ENCODE peak calls at places on chromosome 4, in six cellular contexts. One of them, this sample, is unnamed. For H3K4me1, the result is how much of the 10 kb centered on the place peaks cover.

GRCh38 chr4:30865676-30866075 is 145.5 kb downstream of the PCDH7 start:
- DNase-seq in suprapubic skin: no peak
- DNase-seq in IMR-90: peak
- DNase-seq in tibial nerve: no peak
- DNase-seq in body of pancreas: no peak
- DNase-seq in stomach: no peak
- DNase-seq in this sample: no peak

GRCh38 chr4:1207603-1208265 is 35.4 kb upstream of the SPON2 start:
- DNase-seq in suprapubic skin: peak
- DNase-seq in IMR-90: peak
- DNase-seq in tibial nerve: no peak
- DNase-seq in body of pancreas: peak
- DNase-seq in stomach: peak
- DNase-seq in this sample: peak

GRCh38 chr4:5735463-5735862 is 24.5 kb downstream of the EVC start:
- DNase-seq in suprapubic skin: no peak
- DNase-seq in IMR-90: no peak
- DNase-seq in tibial nerve: no peak
- DNase-seq in body of pancreas: no peak
- DNase-seq in stomach: no peak
- DNase-seq in this sample: no peak

GRCh38 chr4:2742081-2742822 is 13.9 kb downstream of the TNIP2 start:
- DNase-seq in suprapubic skin: no peak
- DNase-seq in IMR-90: no peak
- DNase-seq in tibial nerve: no peak
- DNase-seq in body of pancreas: no peak
- DNase-seq in stomach: no peak
- DNase-seq in this sample: no peak

GRCh38 chr4:132955146-132955545 is 193.9 kb upstream of the PCDH10 start:
- DNase-seq in suprapubic skin: no peak
- DNase-seq in IMR-90: no peak
- DNase-seq in tibial nerve: no peak
- DNase-seq in body of pancreas: no peak
- DNase-seq in stomach: no peak
- DNase-seq in this sample: no peak

GRCh38 chr4:109701566-109702399 is 1.5 kb downstream of the CASP6 start:
- DNase-seq in suprapubic skin: no peak
- DNase-seq in IMR-90: no peak
- DNase-seq in tibial nerve: no peak
- DNase-seq in body of pancreas: peak
- DNase-seq in stomach: no peak
- DNase-seq in this sample: peak

GRCh38 chr4:47668810-47669408 is 169.0 kb downstream of the CORIN start:
- DNase-seq in suprapubic skin: no peak
- DNase-seq in IMR-90: peak
- DNase-seq in tibial nerve: peak
- DNase-seq in body of pancreas: peak
- DNase-seq in stomach: no peak
- DNase-seq in this sample: no peak

GRCh38 chr4:25976780-25977179 is 62.8 kb downstream of the SMIM20 start:
- DNase-seq in suprapubic skin: peak
- DNase-seq in IMR-90: no peak
- DNase-seq in tibial nerve: no peak
- DNase-seq in body of pancreas: no peak
- DNase-seq in stomach: no peak
- DNase-seq in this sample: no peak

GRCh38 chr4:158624889-158625478 is 46.7 kb downstream of the C4orf46 start:
- DNase-seq in suprapubic skin: no peak
- DNase-seq in IMR-90: peak
- DNase-seq in tibial nerve: peak
- DNase-seq in body of pancreas: peak
- DNase-seq in stomach: no peak
- DNase-seq in this sample: no peak

GRCh38 chr4:136737066-136737465 is 795.2 kb downstream of the PCDH18 start:
- DNase-seq in suprapubic skin: no peak
- DNase-seq in IMR-90: peak
- DNase-seq in tibial nerve: no peak
- DNase-seq in body of pancreas: no peak
- DNase-seq in stomach: no peak
- DNase-seq in this sample: no peak

GRCh38 chr4:53598483-53598882 is 7.2 kb upstream of the LNX1 start:
- DNase-seq in suprapubic skin: no peak
- DNase-seq in IMR-90: peak
- DNase-seq in tibial nerve: no peak
- DNase-seq in body of pancreas: no peak
- DNase-seq in stomach: no peak
- DNase-seq in this sample: no peak

GRCh38 chr4:125547842-125548241 is 233.1 kb downstream of the FAT4 start:
- DNase-seq in suprapubic skin: no peak
- DNase-seq in IMR-90: peak
- DNase-seq in tibial nerve: no peak
- DNase-seq in body of pancreas: no peak
- DNase-seq in stomach: no peak
- DNase-seq in this sample: no peak

GRCh38 chr4:77697860-77698599 is 92.4 kb downstream of the CXCL13 start:
- DNase-seq in suprapubic skin: no peak
- DNase-seq in IMR-90: peak
- DNase-seq in tibial nerve: no peak
- DNase-seq in body of pancreas: peak
- DNase-seq in stomach: peak
- DNase-seq in this sample: peak

GRCh38 chr4:20462426-20463175 is 210.9 kb downstream of the SLIT2 start:
- DNase-seq in suprapubic skin: no peak
- DNase-seq in IMR-90: peak
- DNase-seq in tibial nerve: no peak
- DNase-seq in body of pancreas: no peak
- DNase-seq in stomach: no peak
- DNase-seq in this sample: no peak

GRCh38 chr4:150960818-150961217 is 54.3 kb downstream of the LRBA start:
- DNase-seq in suprapubic skin: no peak
- DNase-seq in IMR-90: no peak
- DNase-seq in tibial nerve: no peak
- DNase-seq in body of pancreas: no peak
- DNase-seq in stomach: peak
- DNase-seq in this sample: no peak

GRCh38 chr4:141179474-141180026 is 41.1 kb upstream of the ZNF330 start:
- DNase-seq in suprapubic skin: no peak
- DNase-seq in IMR-90: no peak
- DNase-seq in tibial nerve: no peak
- DNase-seq in body of pancreas: no peak
- DNase-seq in stomach: no peak
- DNase-seq in this sample: no peak

GRCh38 chr4:5930456-5930855 is 37.6 kb upstream of the CRMP1 start:
- DNase-seq in suprapubic skin: no peak
- DNase-seq in IMR-90: no peak
- DNase-seq in tibial nerve: no peak
- DNase-seq in body of pancreas: no peak
- DNase-seq in stomach: peak
- DNase-seq in this sample: no peak

GRCh38 chr4:39441593-39441992 is 17.1 kb downstream of the RPL9 start:
- DNase-seq in suprapubic skin: no peak
- DNase-seq in IMR-90: no peak
- DNase-seq in tibial nerve: no peak
- DNase-seq in body of pancreas: no peak
- DNase-seq in stomach: no peak
- DNase-seq in this sample: no peak

GRCh38 chr4:150976478-150977118 is 38.5 kb downstream of the LRBA start:
- DNase-seq in suprapubic skin: no peak
- DNase-seq in IMR-90: no peak
- DNase-seq in tibial nerve: no peak
- DNase-seq in body of pancreas: no peak
- DNase-seq in stomach: no peak
- DNase-seq in this sample: no peak

GRCh38 chr4:67122029-67122428 is 423.3 kb downstream of the CENPC start:
- DNase-seq in suprapubic skin: no peak
- DNase-seq in IMR-90: no peak
- DNase-seq in tibial nerve: no peak
- DNase-seq in body of pancreas: no peak
- DNase-seq in stomach: no peak
- DNase-seq in this sample: no peak

DNA sequence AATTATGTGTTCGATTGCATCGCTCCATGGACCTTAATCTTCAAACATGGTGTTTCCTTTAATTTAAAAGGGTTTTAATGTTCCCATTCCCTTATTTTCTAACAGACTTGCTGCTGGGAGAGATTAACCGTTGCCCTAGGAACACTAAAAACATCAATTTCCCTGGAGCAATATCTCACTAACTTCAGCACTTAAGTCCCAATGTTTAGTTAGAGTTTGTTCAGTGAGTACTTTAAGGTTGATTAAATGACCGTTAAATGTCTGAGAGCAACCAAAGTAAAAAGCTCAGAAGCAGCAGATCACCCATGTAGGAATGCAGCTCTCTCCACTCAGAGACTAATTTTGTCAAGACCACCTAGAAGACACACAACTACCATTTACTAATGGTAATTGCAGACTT is 111.2 kb upstream of the PDE5A start:
- DNase-seq in suprapubic skin: no peak
- DNase-seq in IMR-90: no peak
- DNase-seq in tibial nerve: no peak
- DNase-seq in body of pancreas: no peak
- DNase-seq in stomach: no peak
- DNase-seq in this sample: no peak
- TF ChIP-seq POLR2A in suprapubic skin: no peak
- TF ChIP-seq POLR2A in IMR-90: no peak
- TF ChIP-seq POLR2A in tibial nerve: no peak
- TF ChIP-seq POLR2A in body of pancreas: no peak
- TF ChIP-seq POLR2A in stomach: no peak
- TF ChIP-seq POLR2A in this sample: no peak

DNA sequence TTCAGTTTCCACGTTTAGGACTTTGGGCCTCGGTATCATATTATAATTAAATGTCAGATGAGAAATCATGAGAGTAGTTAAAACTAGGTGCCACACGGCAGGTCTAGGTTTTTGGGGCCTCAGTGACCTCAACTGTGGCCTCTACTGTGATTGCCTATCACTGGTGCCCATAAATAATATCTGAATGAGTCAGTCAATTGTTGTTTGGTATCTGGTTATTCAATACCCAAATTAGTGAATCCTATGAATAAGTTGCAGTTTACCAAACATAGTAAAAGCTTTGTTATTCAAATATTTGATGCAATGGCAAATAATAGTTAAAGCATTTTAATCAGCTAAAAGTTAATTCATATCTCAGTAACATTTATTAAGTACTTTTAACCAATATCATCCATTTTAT is 188.8 kb downstream of the PPP3CA start:
- DNase-seq in suprapubic skin: no peak
- DNase-seq in IMR-90: no peak
- DNase-seq in tibial nerve: no peak
- DNase-seq in body of pancreas: no peak
- DNase-seq in stomach: no peak
- DNase-seq in this sample: no peak
- H3K4me1 ChIP-seq in suprapubic skin: under half
- H3K4me1 ChIP-seq in IMR-90: under half
- H3K4me1 ChIP-seq in tibial nerve: under half
- H3K4me1 ChIP-seq in body of pancreas: under half
- H3K4me1 ChIP-seq in stomach: under half
- H3K4me1 ChIP-seq in this sample: under half

GRCh38 chr4:112377701-112378620 is 80.8 kb downstream of the ALPK1 start:
- DNase-seq in suprapubic skin: no peak
- DNase-seq in IMR-90: no peak
- DNase-seq in tibial nerve: no peak
- DNase-seq in body of pancreas: no peak
- DNase-seq in stomach: no peak
- DNase-seq in this sample: no peak

GRCh38 chr4:112377127-112377635 is 80.0 kb downstream of the ALPK1 start:
- DNase-seq in suprapubic skin: no peak
- DNase-seq in IMR-90: no peak
- DNase-seq in tibial nerve: no peak
- DNase-seq in body of pancreas: no peak
- DNase-seq in stomach: no peak
- DNase-seq in this sample: no peak

GRCh38 chr4:112379306-112379705 is 82.1 kb downstream of the ALPK1 start:
- DNase-seq in suprapubic skin: no peak
- DNase-seq in IMR-90: no peak
- DNase-seq in tibial nerve: no peak
- DNase-seq in body of pancreas: no peak
- DNase-seq in stomach: no peak
- DNase-seq in this sample: no peak

GRCh38 chr4:112381996-112382692 is 85.0 kb downstream of the ALPK1 start:
- DNase-seq in suprapubic skin: no peak
- DNase-seq in IMR-90: no peak
- DNase-seq in tibial nerve: no peak
- DNase-seq in body of pancreas: no peak
- DNase-seq in stomach: no peak
- DNase-seq in this sample: no peak

DNA sequence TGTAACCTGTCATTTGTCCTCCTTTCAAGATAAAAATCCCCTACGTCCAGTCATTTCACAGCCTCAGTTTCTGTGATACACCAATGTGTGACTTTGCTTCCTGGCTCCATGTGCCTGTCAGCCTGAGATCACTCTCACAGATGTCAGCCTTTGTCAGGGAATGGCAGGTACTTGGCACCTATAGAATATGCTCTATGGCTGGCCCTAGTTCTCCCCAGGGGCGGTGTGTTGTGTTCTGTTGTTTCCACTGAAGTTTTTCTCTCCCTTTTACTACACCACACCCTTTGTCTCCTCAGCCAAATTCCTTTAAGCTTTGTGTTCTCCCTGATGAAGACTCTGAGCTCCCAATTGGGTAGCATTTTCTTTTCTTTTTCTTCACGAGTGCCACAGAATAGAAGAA is 81.7 kb downstream of the ALPK1 start:
- DNase-seq in suprapubic skin: no peak
- DNase-seq in IMR-90: no peak
- DNase-seq in tibial nerve: no peak
- DNase-seq in body of pancreas: no peak
- DNase-seq in stomach: no peak
- DNase-seq in this sample: no peak
- H3K4me3 ChIP-seq in suprapubic skin: no peak
- H3K4me3 ChIP-seq in IMR-90: no peak
- H3K4me3 ChIP-seq in tibial nerve: no peak
- H3K4me3 ChIP-seq in body of pancreas: no peak
- H3K4me3 ChIP-seq in stomach: no peak
- H3K4me3 ChIP-seq in this sample: no peak

DNA sequence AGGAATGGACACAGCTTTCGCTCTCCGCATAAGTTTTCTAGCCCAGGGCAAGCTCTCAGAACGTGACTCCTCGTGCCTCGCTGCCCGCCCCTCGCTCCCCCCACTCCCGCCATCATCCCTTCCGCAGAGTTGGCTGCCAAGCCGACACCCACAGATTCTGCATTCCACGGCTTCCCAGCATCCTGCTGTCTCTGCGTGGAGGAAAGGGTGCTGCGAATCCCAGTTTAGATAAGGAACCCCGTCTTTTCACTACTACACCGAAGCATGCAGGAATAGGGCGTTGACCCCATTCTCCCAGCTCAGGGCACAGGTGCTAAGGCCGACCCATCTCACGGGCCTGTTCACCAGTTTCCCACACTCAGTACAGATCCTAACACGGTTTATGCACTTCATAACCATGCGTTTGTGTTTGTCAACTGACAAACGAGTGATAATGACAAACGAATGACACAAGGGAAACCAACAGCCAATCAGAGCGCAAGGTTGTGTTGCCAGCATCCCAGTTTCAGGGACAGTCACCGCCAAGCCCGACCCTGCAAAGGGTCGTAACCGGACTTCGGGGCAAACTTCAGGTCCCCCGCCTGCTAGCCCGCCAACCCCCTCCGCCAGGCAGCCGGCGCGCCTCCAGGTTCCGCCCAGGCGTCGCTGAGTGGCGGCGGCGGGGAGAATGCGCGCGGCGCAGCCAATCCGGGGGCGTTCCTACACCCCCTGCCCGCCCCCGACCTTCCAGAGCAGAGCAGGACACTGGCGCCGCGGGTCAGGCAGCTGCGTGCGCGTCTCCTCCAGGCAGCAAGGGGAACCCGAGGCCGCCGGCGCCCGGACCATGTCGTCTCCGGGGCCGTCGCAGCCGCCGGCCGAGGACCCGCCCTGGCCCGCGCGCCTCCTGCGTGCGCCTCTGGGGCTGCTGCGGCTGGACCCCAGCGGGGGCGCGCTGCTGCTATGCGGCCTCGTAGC is at the start of gene CYP2U1:
- DNase-seq in suprapubic skin: peak
- DNase-seq in IMR-90: peak
- DNase-seq in tibial nerve: peak
- DNase-seq in body of pancreas: peak
- DNase-seq in stomach: peak
- DNase-seq in this sample: peak
- TF ChIP-seq POLR2A in suprapubic skin: no peak
- TF ChIP-seq POLR2A in IMR-90: no peak
- TF ChIP-seq POLR2A in tibial nerve: peak
- TF ChIP-seq POLR2A in body of pancreas: peak
- TF ChIP-seq POLR2A in stomach: no peak
- TF ChIP-seq POLR2A in this sample: peak

This sample was measured in transverse colon.